ENCODE peak calls at places on chromosomes 12 and 14, in six cellular contexts. One of them, this sample, is unnamed.
A peak's percentile ranks its signal among the peaks of the same experiment; 100 is the strongest.

GRCh38 chr12:48388430-48388829 is 37.7 kb upstream of the ZNF641 start:
- DNase-seq in glutamatergic neuron: no peak
- DNase-seq in AG04450: no peak
- DNase-seq in activated B cell treated with CpG ODN at 0.5 μM for 24 hours: no peak
- DNase-seq in IMR-90: peak; percentile 6
- DNase-seq in fibroblast of pulmonary artery: peak; percentile 37
- DNase-seq in this sample: peak; percentile 39

GRCh38 chr14:72023128-72024042 is 91.2 kb downstream of the RGS6 start:
- DNase-seq in AG04450: no peak
- DNase-seq in fibroblast of pulmonary artery: no peak
- DNase-seq in IMR-90: no peak
- DNase-seq in activated B cell treated with CpG ODN at 0.5 μM for 24 hours: no peak
- DNase-seq in glutamatergic neuron: no peak
- DNase-seq in this sample: no peak

GRCh38 chr12:4214912-4215861 is 58.4 kb upstream of the CCND2 start:
- DNase-seq in fibroblast of pulmonary artery: peak; percentile 21
- DNase-seq in AG04450: no peak
- DNase-seq in glutamatergic neuron: no peak
- DNase-seq in IMR-90: no peak
- DNase-seq in activated B cell treated with CpG ODN at 0.5 μM for 24 hours: peak; percentile 60
- DNase-seq in this sample: no peak

GRCh38 chr12:12046401-12046800 is 24.3 kb upstream of the BCL2L14 start:
- DNase-seq in glutamatergic neuron: no peak
- DNase-seq in IMR-90: no peak
- DNase-seq in fibroblast of pulmonary artery: no peak
- DNase-seq in activated B cell treated with CpG ODN at 0.5 μM for 24 hours: no peak
- DNase-seq in AG04450: no peak
- DNase-seq in this sample: no peak

GRCh38 chr12:102962532-102962931 is 5.1 kb downstream of the ASCL1 start:
- DNase-seq in AG04450: no peak
- DNase-seq in IMR-90: no peak
- DNase-seq in glutamatergic neuron: no peak
- DNase-seq in fibroblast of pulmonary artery: no peak
- DNase-seq in activated B cell treated with CpG ODN at 0.5 μM for 24 hours: no peak
- DNase-seq in this sample: no peak

GRCh38 chr14:44895716-44896115 is 66.0 kb downstream of the KLHL28 start:
- DNase-seq in IMR-90: peak; percentile 90
- DNase-seq in activated B cell treated with CpG ODN at 0.5 μM for 24 hours: no peak
- DNase-seq in glutamatergic neuron: no peak
- DNase-seq in fibroblast of pulmonary artery: peak; percentile 52
- DNase-seq in AG04450: peak; percentile 42
- DNase-seq in this sample: peak; percentile 88

GRCh38 chr12:125125271-125125670 is 60.0 kb downstream of the AACS start:
- DNase-seq in activated B cell treated with CpG ODN at 0.5 μM for 24 hours: no peak
- DNase-seq in fibroblast of pulmonary artery: no peak
- DNase-seq in glutamatergic neuron: no peak
- DNase-seq in IMR-90: no peak
- DNase-seq in AG04450: no peak
- DNase-seq in this sample: no peak

GRCh38 chr14:75234173-75234855 is 44.3 kb upstream of the FOS start:
- DNase-seq in activated B cell treated with CpG ODN at 0.5 μM for 24 hours: no peak
- DNase-seq in glutamatergic neuron: no peak
- DNase-seq in AG04450: peak; percentile 66
- DNase-seq in IMR-90: peak; percentile 90
- DNase-seq in fibroblast of pulmonary artery: peak; percentile 91
- DNase-seq in this sample: peak; percentile 75

GRCh38 chr12:102957339-102958050 is at the start of gene ASCL1:
- DNase-seq in activated B cell treated with CpG ODN at 0.5 μM for 24 hours: no peak
- DNase-seq in IMR-90: peak; percentile 10
- DNase-seq in glutamatergic neuron: peak; percentile 55
- DNase-seq in AG04450: no peak
- DNase-seq in fibroblast of pulmonary artery: peak; percentile 25
- DNase-seq in this sample: no peak

GRCh38 chr14:51823706-51824105 is 36.7 kb upstream of the GNG2 start:
- DNase-seq in IMR-90: peak; percentile 34
- DNase-seq in activated B cell treated with CpG ODN at 0.5 μM for 24 hours: no peak
- DNase-seq in AG04450: no peak
- DNase-seq in fibroblast of pulmonary artery: no peak
- DNase-seq in glutamatergic neuron: no peak
- DNase-seq in this sample: no peak

GRCh38 chr12:92107621-92108131 is 38.0 kb downstream of the BTG1 start:
- DNase-seq in IMR-90: no peak
- DNase-seq in activated B cell treated with CpG ODN at 0.5 μM for 24 hours: no peak
- DNase-seq in fibroblast of pulmonary artery: no peak
- DNase-seq in glutamatergic neuron: peak; percentile 22
- DNase-seq in AG04450: no peak
- DNase-seq in this sample: no peak

GRCh38 chr14:96592591-96593388 is 90.6 kb downstream of the PAPOLA start:
- DNase-seq in IMR-90: peak; percentile 17
- DNase-seq in activated B cell treated with CpG ODN at 0.5 μM for 24 hours: peak; percentile 46
- DNase-seq in glutamatergic neuron: peak; percentile 55
- DNase-seq in fibroblast of pulmonary artery: peak; percentile 37
- DNase-seq in AG04450: no peak
- DNase-seq in this sample: no peak

GRCh38 chr14:26380616-26381015 is 217.2 kb downstream of the NOVA1 start:
- DNase-seq in AG04450: no peak
- DNase-seq in fibroblast of pulmonary artery: no peak
- DNase-seq in glutamatergic neuron: no peak
- DNase-seq in IMR-90: no peak
- DNase-seq in activated B cell treated with CpG ODN at 0.5 μM for 24 hours: no peak
- DNase-seq in this sample: no peak

GRCh38 chr14:101626331-101626730 is 65.0 kb downstream of the DIO3 start:
- DNase-seq in IMR-90: no peak
- DNase-seq in AG04450: no peak
- DNase-seq in activated B cell treated with CpG ODN at 0.5 μM for 24 hours: no peak
- DNase-seq in fibroblast of pulmonary artery: no peak
- DNase-seq in glutamatergic neuron: no peak
- DNase-seq in this sample: no peak

GRCh38 chr14:101630056-101630960 is 69.0 kb downstream of the DIO3 start:
- DNase-seq in fibroblast of pulmonary artery: no peak
- DNase-seq in IMR-90: no peak
- DNase-seq in glutamatergic neuron: no peak
- DNase-seq in AG04450: no peak
- DNase-seq in activated B cell treated with CpG ODN at 0.5 μM for 24 hours: no peak
- DNase-seq in this sample: no peak

GRCh38 chr14:101627913-101628257 is 66.6 kb downstream of the DIO3 start:
- DNase-seq in glutamatergic neuron: no peak
- DNase-seq in fibroblast of pulmonary artery: no peak
- DNase-seq in activated B cell treated with CpG ODN at 0.5 μM for 24 hours: no peak
- DNase-seq in AG04450: no peak
- DNase-seq in IMR-90: no peak
- DNase-seq in this sample: no peak

GRCh38 chr14:101628471-101628966 is 67.2 kb downstream of the DIO3 start:
- DNase-seq in fibroblast of pulmonary artery: peak; percentile 65
- DNase-seq in AG04450: no peak
- DNase-seq in glutamatergic neuron: peak; percentile 85
- DNase-seq in IMR-90: peak; percentile 36
- DNase-seq in activated B cell treated with CpG ODN at 0.5 μM for 24 hours: peak; percentile 71
- DNase-seq in this sample: peak; percentile 30

GRCh38 chr14:101628975-101629374 is 67.7 kb downstream of the DIO3 start:
- DNase-seq in glutamatergic neuron: no peak
- DNase-seq in fibroblast of pulmonary artery: no peak
- DNase-seq in activated B cell treated with CpG ODN at 0.5 μM for 24 hours: no peak
- DNase-seq in IMR-90: no peak
- DNase-seq in AG04450: no peak
- DNase-seq in this sample: no peak
- TF ChIP-seq CTCF in glutamatergic neuron: no peak
- TF ChIP-seq CTCF in fibroblast of pulmonary artery: no peak
- TF ChIP-seq CTCF in activated B cell treated with CpG ODN at 0.5 μM for 24 hours: no peak
- TF ChIP-seq CTCF in IMR-90: no peak
- TF ChIP-seq CTCF in AG04450: no peak
- TF ChIP-seq CTCF in this sample: no peak

GRCh38 chr12:57112492-57113294 is 1.5 kb upstream of the STAT6 start:
- DNase-seq in fibroblast of pulmonary artery: no peak
- DNase-seq in AG04450: no peak
- DNase-seq in IMR-90: no peak
- DNase-seq in activated B cell treated with CpG ODN at 0.5 μM for 24 hours: no peak
- DNase-seq in glutamatergic neuron: no peak
- DNase-seq in this sample: no peak
- TF ChIP-seq CTCF in fibroblast of pulmonary artery: peak; percentile 76
- TF ChIP-seq CTCF in AG04450: no peak
- TF ChIP-seq CTCF in IMR-90: no peak
- TF ChIP-seq CTCF in activated B cell treated with CpG ODN at 0.5 μM for 24 hours: no peak
- TF ChIP-seq CTCF in glutamatergic neuron: peak; percentile 72
- TF ChIP-seq CTCF in this sample: peak; percentile 87

DNA sequence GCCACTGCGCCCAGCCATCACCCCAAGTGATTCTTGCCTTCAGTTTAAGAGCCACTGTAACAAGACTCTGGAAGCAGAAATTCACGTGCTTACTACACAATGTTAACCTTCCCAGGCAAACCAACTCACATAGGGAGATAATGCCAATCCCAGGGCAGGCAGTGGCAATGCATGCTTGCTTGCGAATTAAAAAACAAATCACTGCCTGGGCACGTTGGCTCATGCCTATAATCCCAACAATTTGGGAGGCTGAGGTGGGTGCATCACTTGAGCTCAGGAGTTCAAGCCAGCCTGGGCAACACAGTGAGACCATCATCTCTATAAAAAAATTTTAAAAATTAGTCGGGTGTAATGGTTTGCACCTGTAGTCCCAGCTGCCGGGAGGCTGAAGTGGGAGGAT is 37.8 kb upstream of the P2RX4 start:
- DNase-seq in AG04450: no peak
- DNase-seq in fibroblast of pulmonary artery: no peak
- DNase-seq in activated B cell treated with CpG ODN at 0.5 μM for 24 hours: no peak
- DNase-seq in IMR-90: no peak
- DNase-seq in glutamatergic neuron: no peak
- DNase-seq in this sample: no peak
- TF ChIP-seq CTCF in AG04450: no peak
- TF ChIP-seq CTCF in fibroblast of pulmonary artery: no peak
- TF ChIP-seq CTCF in activated B cell treated with CpG ODN at 0.5 μM for 24 hours: no peak
- TF ChIP-seq CTCF in IMR-90: no peak
- TF ChIP-seq CTCF in glutamatergic neuron: no peak
- TF ChIP-seq CTCF in this sample: no peak

DNA sequence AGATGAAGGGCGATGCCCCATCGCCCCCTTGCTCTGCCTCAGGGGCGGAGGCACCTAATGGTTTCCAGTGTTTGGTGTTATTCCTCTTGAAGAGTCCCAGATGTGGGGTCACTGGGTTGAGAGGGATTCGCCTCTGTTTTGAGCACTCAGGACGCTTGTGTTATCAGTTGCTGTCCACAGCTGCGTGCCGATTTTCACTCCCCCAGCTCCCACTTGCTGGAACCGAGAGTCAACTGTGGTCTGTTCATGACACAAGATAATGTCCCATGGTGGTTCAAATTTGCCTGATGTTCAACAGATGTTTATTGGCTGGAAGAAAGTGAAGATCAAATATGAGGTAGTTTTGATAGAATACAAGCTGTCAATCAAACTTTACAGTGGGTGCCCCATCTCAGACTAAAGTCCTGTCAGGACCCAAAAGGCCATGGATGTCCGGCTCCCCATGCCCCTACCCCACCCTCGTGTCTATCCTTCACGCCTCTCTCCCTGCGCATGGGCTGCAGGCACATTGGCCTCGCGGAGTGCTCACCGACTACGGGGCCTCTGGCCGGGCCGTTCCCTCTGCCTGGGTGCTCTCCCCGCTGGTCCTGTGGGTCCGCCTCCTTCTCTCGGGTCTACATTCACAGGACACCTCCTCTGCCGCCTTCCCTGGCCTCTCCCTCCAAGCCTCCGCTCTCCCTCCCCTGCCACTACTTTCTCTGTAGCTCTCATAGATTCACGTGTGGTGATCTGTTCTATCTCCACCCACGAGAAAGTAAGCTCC is 6.9 kb upstream of the TRAF3 start:
- DNase-seq in activated B cell treated with CpG ODN at 0.5 μM for 24 hours: no peak
- DNase-seq in fibroblast of pulmonary artery: no peak
- DNase-seq in glutamatergic neuron: no peak
- DNase-seq in AG04450: no peak
- DNase-seq in IMR-90: no peak
- DNase-seq in this sample: no peak
- TF ChIP-seq CTCF in activated B cell treated with CpG ODN at 0.5 μM for 24 hours: no peak
- TF ChIP-seq CTCF in fibroblast of pulmonary artery: no peak
- TF ChIP-seq CTCF in glutamatergic neuron: no peak
- TF ChIP-seq CTCF in AG04450: no peak
- TF ChIP-seq CTCF in IMR-90: no peak
- TF ChIP-seq CTCF in this sample: no peak

DNA sequence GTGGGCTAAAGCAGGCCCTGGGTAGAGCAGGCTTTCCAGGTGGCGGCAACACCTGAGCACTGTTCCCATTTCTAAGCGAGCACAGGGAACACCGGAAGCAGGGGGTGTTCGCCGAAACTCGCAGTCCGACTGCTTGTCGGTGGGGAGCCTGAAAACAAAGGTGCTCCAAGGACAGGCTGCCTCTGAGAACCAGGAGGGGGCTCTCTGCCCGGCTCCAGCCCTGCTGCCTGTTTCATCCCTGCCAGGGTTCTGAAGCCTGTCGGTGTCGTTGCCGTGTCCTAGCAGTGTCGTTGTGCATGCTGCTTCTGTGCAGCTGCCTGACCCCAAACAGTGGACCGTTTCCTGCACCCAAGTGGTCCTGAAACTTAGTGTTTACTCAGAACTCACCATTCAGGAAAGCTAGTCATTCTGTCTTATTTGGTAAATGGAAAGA is 21.8 kb downstream of the CCNK start:
- DNase-seq in glutamatergic neuron: no peak
- DNase-seq in IMR-90: no peak
- DNase-seq in AG04450: no peak
- DNase-seq in activated B cell treated with CpG ODN at 0.5 μM for 24 hours: no peak
- DNase-seq in fibroblast of pulmonary artery: no peak
- DNase-seq in this sample: no peak
- TF ChIP-seq CTCF in glutamatergic neuron: no peak
- TF ChIP-seq CTCF in IMR-90: no peak
- TF ChIP-seq CTCF in AG04450: no peak
- TF ChIP-seq CTCF in activated B cell treated with CpG ODN at 0.5 μM for 24 hours: no peak
- TF ChIP-seq CTCF in fibroblast of pulmonary artery: no peak
- TF ChIP-seq CTCF in this sample: no peak

GRCh38 chr12:6279256-6279628 is 31.2 kb upstream of the PLEKHG6 start:
- DNase-seq in glutamatergic neuron: no peak
- DNase-seq in AG04450: no peak
- DNase-seq in activated B cell treated with CpG ODN at 0.5 μM for 24 hours: no peak
- DNase-seq in IMR-90: no peak
- DNase-seq in fibroblast of pulmonary artery: no peak
- DNase-seq in this sample: no peak

GRCh38 chr12:6279631-6280030 is 30.9 kb upstream of the PLEKHG6 start:
- DNase-seq in fibroblast of pulmonary artery: no peak
- DNase-seq in glutamatergic neuron: no peak
- DNase-seq in activated B cell treated with CpG ODN at 0.5 μM for 24 hours: no peak
- DNase-seq in IMR-90: no peak
- DNase-seq in AG04450: no peak
- DNase-seq in this sample: no peak

GRCh38 chr12:6281081-6281809 is 29.2 kb upstream of the PLEKHG6 start:
- DNase-seq in IMR-90: peak; percentile 52
- DNase-seq in fibroblast of pulmonary artery: no peak
- DNase-seq in glutamatergic neuron: no peak
- DNase-seq in AG04450: no peak
- DNase-seq in activated B cell treated with CpG ODN at 0.5 μM for 24 hours: no peak
- DNase-seq in this sample: no peak

GRCh38 chr12:6280053-6280469 is 30.4 kb upstream of the PLEKHG6 start:
- DNase-seq in AG04450: peak; percentile 79
- DNase-seq in activated B cell treated with CpG ODN at 0.5 μM for 24 hours: no peak
- DNase-seq in glutamatergic neuron: no peak
- DNase-seq in IMR-90: peak; percentile 94
- DNase-seq in fibroblast of pulmonary artery: peak; percentile 91
- DNase-seq in this sample: peak; percentile 90

GRCh38 chr12:6280672-6281071 is 29.8 kb upstream of the PLEKHG6 start:
- DNase-seq in AG04450: no peak
- DNase-seq in activated B cell treated with CpG ODN at 0.5 μM for 24 hours: no peak
- DNase-seq in fibroblast of pulmonary artery: no peak
- DNase-seq in glutamatergic neuron: no peak
- DNase-seq in IMR-90: no peak
- DNase-seq in this sample: no peak
- TF ChIP-seq CTCF in AG04450: no peak
- TF ChIP-seq CTCF in activated B cell treated with CpG ODN at 0.5 μM for 24 hours: no peak
- TF ChIP-seq CTCF in fibroblast of pulmonary artery: no peak
- TF ChIP-seq CTCF in glutamatergic neuron: no peak
- TF ChIP-seq CTCF in IMR-90: no peak
- TF ChIP-seq CTCF in this sample: no peak

This sample was measured in HFFc6.